ENCODE peak calls at places on chromosomes 11 and 22, in eight cellular contexts. W is T-helper 17 cell; H is activated naive CD8-positive, alpha-beta T cell treated with anti-CD3 and anti-CD28 coated beads, Interleukin-2, amount 50 U/mL, for 24 hours; B is AG10803; R is NCI-H1092 treated with DMSO at 0.1 percent for 48 hours; D is substantia nigra; Y is brain microvascular endothelial cell; X is GM12891. M is an unnamed sample.

GRCh38 chr11:65849366-65849765 is 8.6 kb downstream of the CFL1 start:
- DNase-seq in W (no peak), R (no peak), Y (no peak), X (no peak), B (no peak), D (no peak), H (no peak), M (no peak)

GRCh38 chr11:33769542-33769941 is 4.8 kb downstream of the FBXO3 start:
- DNase-seq in R (no peak), W (no peak), H (no peak), Y (no peak), X (no peak), D (no peak), B (no peak), M (no peak)

GRCh38 chr22:37566903-37567798 is 6.9 kb downstream of the CDC42EP1 start:
- DNase-seq in H (peak; percentile 95), X (peak; percentile 97), R (peak; percentile 71), Y (no peak), W (peak; percentile 86), B (peak; percentile 52), D (peak; percentile 71), M (peak; percentile 67)

GRCh38 chr11:77994434-77995362 is at the start of gene INTS4:
- DNase-seq in B (peak; percentile 100), X (peak; percentile 82), W (peak; percentile 94), H (peak; percentile 96), Y (peak; percentile 99), D (peak; percentile 100), R (peak; percentile 100), M (peak; percentile 100)

GRCh38 chr11:34366522-34366921 is 8.7 kb upstream of the ABTB2 start:
- DNase-seq in B (peak; percentile 41), D (no peak), R (peak; percentile 29), Y (no peak), X (no peak), W (no peak), H (no peak), M (peak; percentile 35)

GRCh38 chr11:82267186-82267585 is 466.5 kb downstream of the FAM181B start:
- DNase-seq in D (no peak), Y (no peak), W (no peak), R (no peak), H (no peak), X (no peak), B (no peak), M (no peak)

GRCh38 chr11:59899532-59899931 is 20.9 kb downstream of the OOSP3 start:
- DNase-seq in D (no peak), W (no peak), B (no peak), Y (peak; percentile 71), X (no peak), R (no peak), H (no peak), M (no peak)

GRCh38 chr11:1728931-1729691 is 21.3 kb downstream of the IFITM10 start:
- DNase-seq in B (no peak), R (no peak), W (no peak), X (no peak), D (no peak), H (peak; percentile 55), Y (no peak), M (no peak)

GRCh38 chr11:34679681-34680080 is 58.8 kb downstream of the EHF start:
- DNase-seq in D (no peak), H (no peak), X (no peak), Y (no peak), W (no peak), B (no peak), R (no peak), M (no peak)

GRCh38 chr22:34798605-34799004 is 267.4 kb upstream of the ISX start:
- DNase-seq in H (no peak), B (peak; percentile 53), D (no peak), Y (no peak), W (no peak), R (no peak), X (no peak), M (no peak)

GRCh38 chr22:48342732-48343131 is 1484.9 kb downstream of the BRD1 start:
- DNase-seq in B (no peak), D (no peak), X (no peak), Y (no peak), R (no peak), H (no peak), W (no peak), M (no peak)

GRCh38 chr22:29854432-29854831 is 16.4 kb upstream of the ASCC2 start:
- DNase-seq in H (no peak), W (no peak), R (no peak), B (no peak), X (no peak), D (no peak), Y (no peak), M (no peak)

GRCh38 chr11:3667149-3668035 is 3.8 kb downstream of the CHRNA10 start:
- DNase-seq in H (no peak), D (no peak), B (no peak), Y (no peak), X (no peak), R (no peak), W (no peak), M (no peak)

GRCh38 chr22:27349456-27349855 is 452.1 kb downstream of the MN1 start:
- DNase-seq in D (no peak), Y (peak; percentile 11), R (no peak), X (no peak), H (no peak), W (no peak), B (peak; percentile 57), M (no peak)

GRCh38 chr11:17528181-17528691 is 16.0 kb downstream of the USH1C start:
- DNase-seq in H (peak; percentile 61), W (no peak), R (peak; percentile 82), B (peak; percentile 26), D (peak; percentile 74), X (peak; percentile 80), Y (peak; percentile 54), M (no peak)

GRCh38 chr11:102139081-102139498 is 28.8 kb downstream of the YAP1 start:
- DNase-seq in D (no peak), W (no peak), B (peak; percentile 82), H (no peak), R (no peak), Y (peak; percentile 74), X (no peak), M (no peak)

GRCh38 chr22:40521046-40521445 is 115.5 kb downstream of the MRTFA start:
- DNase-seq in X (no peak), H (no peak), D (no peak), R (no peak), B (no peak), W (no peak), Y (no peak), M (no peak)

M was measured in COR-L47.